ENCODE peak calls at places on chromosome 9, in ten cellular contexts. W is adrenal gland, G is heart left ventricle, H is IMR-90, B is HCT116, K is breast epithelium, S is esophagus squamous epithelium, V is body of pancreas, O is transverse colon, P is ovary. I is an unnamed sample.

GRCh38 chr9:17230646-17231045 is 95.8 kb downstream of the CNTLN start:
- DNase-seq in B (no peak), K (no peak), G (no peak), H (no peak), V (peak), P (no peak), O (no peak), S (no peak), W (no peak), I (no peak)

GRCh38 chr9:134396825-134397224 is 70.6 kb downstream of the RXRA start:
- DNase-seq in S (no peak), O (no peak), V (no peak), B (no peak), G (no peak), K (no peak), H (no peak), P (no peak), W (no peak), I (no peak)

GRCh38 chr9:121172726-121173487 is 28.8 kb downstream of the RAB14 start:
- DNase-seq in O (no peak), K (no peak), G (no peak), V (no peak), B (no peak), S (no peak), P (no peak), W (no peak), H (peak), I (no peak)

GRCh38 chr9:78365979-78366697 is 69.2 kb downstream of the PSAT1 start:
- DNase-seq in P (no peak), B (no peak), W (no peak), S (no peak), V (no peak), K (no peak), H (peak), G (no peak), O (no peak), I (no peak)

GRCh38 chr9:116152941-116153764 is 438 bp upstream of the PAPPA start:
- DNase-seq in O (no peak), P (peak), K (no peak), S (no peak), H (peak), G (no peak), W (peak), B (no peak), V (no peak), I (no peak)

GRCh38 chr9:1962036-1962535 is 53.1 kb upstream of the SMARCA2 start:
- DNase-seq in H (no peak), V (no peak), B (no peak), K (no peak), G (no peak), O (no peak), W (no peak), P (no peak), S (no peak), I (no peak)

GRCh38 chr9:110767559-110768063 is 99.0 kb downstream of the MUSK start:
- DNase-seq in V (no peak), S (no peak), B (no peak), H (peak), W (no peak), O (peak), K (no peak), G (peak), P (peak), I (peak)

GRCh38 chr9:28342815-28343338 is 769.6 kb upstream of the C9orf72 start:
- DNase-seq in W (no peak), G (no peak), B (no peak), H (no peak), P (no peak), V (no peak), K (no peak), O (no peak), S (no peak), I (no peak)

GRCh38 chr9:75870450-75870849 is 20.0 kb upstream of the PCSK5 start:
- DNase-seq in P (no peak), W (no peak), G (no peak), O (no peak), V (no peak), S (no peak), B (no peak), H (no peak), K (no peak), I (no peak)

GRCh38 chr9:106689089-106689488 is 173.9 kb upstream of the ZNF462 start:
- DNase-seq in G (no peak), O (no peak), W (no peak), P (no peak), B (no peak), K (no peak), H (no peak), V (no peak), S (no peak), I (no peak)

GRCh38 chr9:108663381-108663876 is 192.4 kb downstream of the ACTL7B start:
- DNase-seq in W (no peak), K (no peak), G (no peak), B (no peak), P (no peak), H (no peak), S (no peak), V (no peak), O (no peak), I (no peak)

GRCh38 chr9:115362101-115362500 is 244.1 kb upstream of the TNC start:
- DNase-seq in V (no peak), K (no peak), P (no peak), H (no peak), B (no peak), G (no peak), S (no peak), O (no peak), W (no peak), I (no peak)

GRCh38 chr9:107141967-107142366 is 141.1 kb upstream of the RAD23B start:
- DNase-seq in B (peak), V (no peak), W (no peak), H (peak), O (no peak), K (no peak), P (no peak), S (no peak), G (no peak), I (no peak)

GRCh38 chr9:82987370-82987769 is 75.6 kb downstream of the RASEF start:
- DNase-seq in V (no peak), H (no peak), K (no peak), S (no peak), G (no peak), O (peak), P (no peak), B (no peak), W (no peak), I (no peak)

GRCh38 chr9:133658442-133659431 is 22.6 kb downstream of the DBH start:
- DNase-seq in V (peak), H (peak), G (peak), O (peak), W (peak), S (no peak), P (no peak), B (peak), K (no peak), I (peak)

GRCh38 chr9:89309608-89310485 is 1.1 kb upstream of the CKS2 start:
- DNase-seq in K (no peak), H (no peak), B (peak), O (peak), W (no peak), G (no peak), S (no peak), V (peak), P (no peak), I (no peak)

GRCh38 chr9:19876569-19877316 is 87.9 kb upstream of the SLC24A2 start:
- DNase-seq in K (no peak), H (no peak), B (no peak), P (no peak), G (no peak), V (no peak), O (no peak), S (no peak), W (no peak), I (no peak)

GRCh38 chr9:108919517-108919916 is 14.4 kb downstream of the ELP1 start:
- DNase-seq in H (no peak), O (no peak), B (no peak), S (no peak), V (no peak), K (no peak), G (no peak), P (no peak), W (no peak), I (no peak)

DNA sequence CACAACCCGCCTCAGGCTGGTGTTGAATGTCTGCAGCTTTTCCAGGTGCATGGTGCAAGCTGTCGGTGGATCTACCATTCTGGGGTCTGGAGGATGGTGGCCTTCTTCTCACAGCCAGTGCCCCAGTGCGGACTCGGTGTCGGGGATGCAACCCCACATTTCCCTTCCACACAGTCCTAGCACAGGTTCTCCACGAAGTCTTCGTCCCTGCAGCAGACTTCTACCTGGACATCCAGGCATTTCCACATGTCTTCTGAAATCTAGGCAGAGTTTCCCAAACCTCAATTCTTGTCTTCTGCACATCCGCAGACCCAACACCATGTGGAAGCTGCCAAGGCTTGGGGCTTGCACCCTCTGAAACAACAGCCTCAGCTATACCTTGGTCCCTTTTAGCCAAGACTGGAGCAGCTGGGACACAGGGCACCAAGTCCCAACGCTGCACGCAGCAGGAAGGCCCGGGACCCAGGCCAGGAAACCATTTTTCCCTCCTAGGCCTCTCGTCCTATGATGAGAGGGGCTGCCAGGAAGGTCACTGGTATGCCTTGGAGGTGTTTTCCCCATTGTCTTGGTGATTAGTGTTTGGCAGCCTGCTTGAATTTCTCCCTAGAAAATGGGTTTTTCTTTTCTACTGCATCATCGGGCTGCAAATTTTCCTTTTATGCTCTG is 18.2 kb downstream of the PSIP1 start:
- DNase-seq in G (no peak), S (no peak), W (no peak), B (no peak), H (no peak), K (no peak), O (no peak), P (no peak), V (no peak), I (no peak)
- TF ChIP-seq POLR2A in G (no peak), S (no peak), W (no peak), B (no peak), H (no peak), K (no peak), O (no peak), P (no peak), V (no peak), I (no peak)

GRCh38 chr9:98445576-98445975 is 190.1 kb upstream of the TBC1D2 start:
- DNase-seq in G (no peak), K (no peak), S (no peak), H (no peak), V (no peak), B (no peak), W (no peak), P (no peak), O (no peak), I (no peak)

GRCh38 chr9:98442114-98442513 is 186.7 kb upstream of the TBC1D2 start:
- DNase-seq in G (no peak), P (no peak), H (no peak), S (no peak), O (no peak), W (no peak), K (no peak), V (no peak), B (no peak), I (no peak)

GRCh38 chr9:98438701-98439100 is 183.3 kb upstream of the TBC1D2 start:
- DNase-seq in S (no peak), V (no peak), K (no peak), B (no peak), G (no peak), O (no peak), P (no peak), W (no peak), H (peak), I (no peak)

GRCh38 chr9:98437458-98438034 is 182.1 kb upstream of the TBC1D2 start:
- DNase-seq in S (no peak), V (no peak), P (no peak), O (no peak), K (no peak), G (no peak), W (no peak), H (no peak), B (no peak), I (no peak)

GRCh38 chr9:98442541-98442940 is 187.1 kb upstream of the TBC1D2 start:
- DNase-seq in O (no peak), G (no peak), B (no peak), K (no peak), H (peak), W (no peak), V (no peak), S (no peak), P (no peak), I (no peak)
- H3K27ac ChIP-seq in O (no peak), G (no peak), B (no peak), K (no peak), H (no peak), W (no peak), V (no peak), S (no peak), P (no peak), I (no peak)

GRCh38 chr9:90658783-90659182 is 16.2 kb upstream of the DIRAS2 start:
- DNase-seq in K (no peak), G (no peak), B (no peak), O (no peak), W (no peak), P (no peak), V (no peak), S (no peak), H (no peak), I (no peak)

GRCh38 chr9:90659626-90660364 is 17.2 kb upstream of the DIRAS2 start:
- DNase-seq in K (no peak), O (no peak), B (no peak), V (no peak), P (no peak), S (no peak), G (no peak), H (peak), W (no peak), I (no peak)

GRCh38 chr9:90658181-90658580 is 15.6 kb upstream of the DIRAS2 start:
- DNase-seq in K (no peak), S (no peak), G (no peak), V (no peak), P (no peak), W (no peak), B (no peak), O (no peak), H (no peak), I (no peak)
- TF ChIP-seq POLR2A in K (no peak), S (no peak), G (no peak), V (no peak), P (no peak), W (no peak), B (no peak), O (no peak), H (no peak), I (no peak)

DNA sequence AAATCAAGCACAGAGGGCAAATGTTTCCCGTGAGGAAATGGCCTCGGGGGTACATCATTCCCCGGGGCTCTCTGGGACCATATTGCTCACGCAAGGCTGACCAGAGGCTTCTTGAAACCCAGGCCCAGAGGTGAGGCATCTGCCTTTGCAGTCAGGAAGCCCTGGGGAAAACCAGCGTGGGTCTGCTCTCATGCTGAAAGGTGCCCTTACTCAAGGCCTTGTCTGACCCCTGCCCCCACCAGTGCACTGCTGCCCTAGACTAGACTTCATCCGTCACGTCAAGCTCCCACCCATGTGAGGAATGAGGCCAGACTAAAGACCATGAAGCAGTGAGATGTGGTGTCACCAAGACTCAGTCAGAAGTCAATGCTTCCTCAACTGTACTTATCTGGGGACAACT is 66.1 kb downstream of the PAX5 start:
- DNase-seq in G (no peak), P (no peak), O (no peak), B (no peak), H (no peak), V (no peak), K (no peak), S (no peak), W (no peak), I (no peak)
- H3K27ac ChIP-seq in G (no peak), P (no peak), O (no peak), B (no peak), H (no peak), V (no peak), K (no peak), S (no peak), W (no peak), I (no peak)

GRCh38 chr9:113879906-113880305 is 3.8 kb downstream of the ZNF618 start:
- DNase-seq in O (no peak), G (no peak), B (no peak), P (no peak), V (no peak), W (no peak), S (no peak), H (peak), K (no peak), I (no peak)

GRCh38 chr9:113882181-113882580 is 6.1 kb downstream of the ZNF618 start:
- DNase-seq in O (no peak), G (no peak), K (no peak), V (no peak), P (no peak), H (no peak), S (no peak), W (no peak), B (no peak), I (no peak)

GRCh38 chr9:113876806-113877236 is 712 bp downstream of the ZNF618 start:
- DNase-seq in V (no peak), H (peak), B (no peak), K (no peak), G (no peak), W (no peak), O (no peak), S (no peak), P (no peak), I (no peak)

GRCh38 chr9:113875917-113876805 is at the start of gene ZNF618:
- DNase-seq in V (peak), K (no peak), P (peak), S (no peak), H (no peak), O (peak), W (peak), B (no peak), G (peak), I (no peak)

DNA sequence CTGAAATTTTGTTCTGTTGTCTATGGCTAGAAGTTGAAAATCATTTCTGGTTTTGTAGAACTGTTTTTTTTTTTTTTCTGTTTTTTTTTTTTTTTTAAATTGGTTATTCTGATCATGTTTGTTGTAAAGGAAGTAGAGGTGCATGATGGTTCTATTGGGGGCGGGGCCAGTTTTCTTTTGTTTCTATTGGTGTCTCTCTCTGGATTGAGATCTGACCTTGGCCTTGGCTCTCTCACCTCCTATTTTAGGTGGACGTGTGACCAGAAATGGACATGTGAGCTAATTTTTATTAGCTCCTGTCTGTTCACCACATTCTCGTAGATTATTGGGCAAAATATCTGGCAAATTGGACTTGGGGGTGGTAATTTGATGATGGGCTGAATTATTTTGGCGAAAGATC is 3.2 kb downstream of the ZNF618 start:
- DNase-seq in B (no peak), P (peak), V (no peak), S (no peak), G (no peak), K (no peak), H (no peak), O (no peak), W (peak), I (peak)
- TF ChIP-seq POLR2A in B (no peak), P (no peak), V (no peak), S (no peak), G (no peak), K (no peak), H (no peak), O (no peak), W (no peak), I (no peak)

GRCh38 chr9:7967851-7968250 is 168.3 kb upstream of the DMAC1 start:
- DNase-seq in G (no peak), K (no peak), B (no peak), V (no peak), P (no peak), H (no peak), O (peak), S (no peak), W (no peak), I (peak)
- H3K27ac ChIP-seq in G (no peak), K (no peak), B (no peak), V (no peak), P (no peak), H (no peak), O (peak), S (no peak), W (no peak), I (no peak)

DNA sequence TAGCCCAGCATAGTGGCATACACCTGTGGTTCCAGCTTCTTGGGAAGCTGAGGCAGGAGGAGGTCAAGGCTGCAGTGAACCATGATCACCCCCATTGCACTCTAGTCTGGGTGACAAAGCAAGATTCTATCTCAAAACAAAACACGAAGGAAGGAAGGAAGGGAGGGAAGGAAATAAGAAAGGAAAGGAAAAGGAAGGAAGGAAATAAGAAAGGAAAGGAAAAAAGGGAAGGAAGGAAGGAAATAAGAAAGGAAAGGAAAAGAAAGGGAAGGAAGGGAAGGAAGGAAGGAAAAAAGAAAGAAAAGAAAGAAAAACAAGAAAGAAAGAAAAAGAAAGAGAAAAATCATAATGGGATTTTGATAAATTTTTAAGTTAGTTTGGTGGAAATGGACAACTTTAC is 3.1 kb upstream of the STX17 start:
- DNase-seq in O (no peak), B (no peak), W (no peak), S (no peak), K (no peak), V (no peak), P (no peak), H (no peak), G (no peak), I (no peak)
- TF ChIP-seq POLR2A in O (no peak), B (no peak), W (no peak), S (no peak), K (no peak), V (no peak), P (no peak), H (no peak), G (no peak), I (no peak)

DNA sequence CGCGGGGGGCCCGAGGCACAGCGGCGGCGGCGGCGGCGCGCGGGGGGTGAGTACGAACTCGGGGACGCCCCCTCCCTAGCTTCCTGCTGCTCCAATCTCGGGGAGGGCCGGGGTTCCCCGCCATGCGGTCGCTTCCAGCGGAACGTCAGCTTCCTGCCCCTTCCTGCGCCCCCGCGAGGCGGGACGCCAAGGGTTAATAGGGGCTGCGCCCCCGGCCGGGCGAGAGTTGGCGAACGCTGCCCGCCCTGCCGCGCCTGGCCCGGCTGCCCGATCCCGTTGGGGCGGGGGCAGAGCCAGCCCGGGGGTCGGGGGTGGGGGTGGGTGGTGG is 594 bp downstream of the COL27A1 start:
- DNase-seq in V (no peak), B (no peak), W (no peak), H (no peak), S (no peak), K (no peak), G (no peak), P (no peak), O (no peak), I (peak)
- H3K27ac ChIP-seq in V (no peak), B (peak), W (no peak), H (peak), S (peak), K (peak), G (no peak), P (peak), O (peak), I (no peak)

I was measured in thyroid gland.